ENCODE peak calls at places on chromosomes 16 and 17, in seven cellular contexts. X is fibroblast of mammary gland, C is heart right ventricle, N is IMR-90, A is LNCaP clone FGC, V is upper lobe of right lung, U is thyroid gland. K is an unnamed sample.

GRCh38 chr16:65119905-65120341 is 1.9 kb downstream of the CDH11 start:
- DNase-seq in X (peak; percentile 62), C (no peak), N (peak; percentile 76), A (no peak), V (no peak), U (no peak), K (peak; percentile 81)

GRCh38 chr17:17320911-17321220 is 17.7 kb downstream of the NT5M start:
- DNase-seq in X (no peak), C (no peak), N (no peak), A (no peak), V (peak; percentile 28), U (no peak), K (no peak)

GRCh38 chr17:77602062-77602746 is 356.3 kb upstream of the TNRC6C start:
- DNase-seq in X (peak; percentile 71), C (peak; percentile 68), N (peak; percentile 29), A (no peak), V (peak; percentile 55), U (peak; percentile 32), K (peak; percentile 65)

GRCh38 chr16:69859105-69859969 is 91.8 kb upstream of the CLEC18A start:
- DNase-seq in X (no peak), C (peak; percentile 24), N (no peak), A (no peak), V (no peak), U (peak; percentile 57), K (peak; percentile 16)

GRCh38 chr16:4140652-4141051 is 24.4 kb upstream of the ADCY9 start:
- DNase-seq in X (peak; percentile 44), C (no peak), N (peak; percentile 63), A (no peak), V (no peak), U (peak; percentile 42), K (peak; percentile 69)

GRCh38 chr16:70805787-70806186 is 4.8 kb upstream of the VAC14 start:
- DNase-seq in X (peak; percentile 90), C (no peak), N (peak; percentile 91), A (no peak), V (no peak), U (no peak), K (peak; percentile 38)

GRCh38 chr17:7097940-7098339 is 16.7 kb downstream of the ASGR2 start:
- DNase-seq in X (no peak), C (no peak), N (peak; percentile 7), A (no peak), V (no peak), U (no peak), K (no peak)

GRCh38 chr17:62611767-62612166 is 15.7 kb upstream of the MRC2 start:
- DNase-seq in X (no peak), C (no peak), N (no peak), A (no peak), V (no peak), U (no peak), K (no peak)

GRCh38 chr16:28876016-28876659 is 2.1 kb upstream of the ATP2A1 start:
- DNase-seq in X (no peak), C (no peak), N (no peak), A (no peak), V (no peak), U (no peak), K (no peak)

GRCh38 chr17:71118039-71118438 is 948.7 kb downstream of the KCNJ2 start:
- DNase-seq in X (peak; percentile 7), C (no peak), N (peak; percentile 18), A (no peak), V (no peak), U (peak; percentile 3), K (peak; percentile 26)

GRCh38 chr16:14151256-14152030 is 80.3 kb downstream of the MRTFB start:
- DNase-seq in X (peak; percentile 70), C (no peak), N (no peak), A (no peak), V (no peak), U (no peak), K (peak; percentile 43)

GRCh38 chr17:72193395-72194106 is 72.7 kb downstream of the SOX9 start:
- DNase-seq in X (peak; percentile 60), C (peak; percentile 58), N (peak; percentile 69), A (no peak), V (no peak), U (no peak), K (peak; percentile 10)

GRCh38 chr16:11949527-11949926 is 7.7 kb upstream of the NPIPB2 start:
- DNase-seq in X (peak; percentile 63), C (no peak), N (peak; percentile 47), A (no peak), V (peak; percentile 68), U (peak; percentile 68), K (peak; percentile 49)

GRCh38 chr17:42521666-42522262 is 14.3 kb upstream of the NAGLU start:
- DNase-seq in X (no peak), C (no peak), N (no peak), A (no peak), V (no peak), U (no peak), K (no peak)

GRCh38 chr17:64005734-64006167 is 7.6 kb downstream of the PRR29 start:
- DNase-seq in X (no peak), C (no peak), N (no peak), A (peak; percentile 8), V (no peak), U (peak; percentile 81), K (no peak)

GRCh38 chr17:6374271-6374691 is 60.6 kb downstream of the AIPL1 start:
- DNase-seq in X (no peak), C (no peak), N (peak; percentile 13), A (peak; percentile 3), V (no peak), U (no peak), K (no peak)

GRCh38 chr16:27154573-27155521 is 48.5 kb upstream of the KDM8 start:
- DNase-seq in X (peak; percentile 39), C (peak; percentile 71), N (peak; percentile 21), A (no peak), V (peak; percentile 80), U (peak; percentile 32), K (peak; percentile 23)

GRCh38 chr16:80804061-80804450 is 342 bp downstream of the CDYL2 start:
- DNase-seq in X (peak; percentile 31), C (peak; percentile 59), N (peak; percentile 46), A (no peak), V (peak; percentile 85), U (peak; percentile 45), K (peak; percentile 52)

GRCh38 chr16:12426122-12426521 is 377.6 kb downstream of the CPPED1 start:
- DNase-seq in X (peak; percentile 40), C (no peak), N (peak; percentile 26), A (no peak), V (no peak), U (no peak), K (peak; percentile 38)

GRCh38 chr16:31112711-31113419 is 4.6 kb upstream of the KAT8 start:
- DNase-seq in X (no peak), C (no peak), N (no peak), A (no peak), V (no peak), U (no peak), K (no peak)

GRCh38 chr16:17365591-17366298 is 105.0 kb downstream of the XYLT1 start:
- DNase-seq in X (peak; percentile 72), C (no peak), N (no peak), A (no peak), V (no peak), U (peak; percentile 46), K (no peak)

GRCh38 chr16:67269766-67270165 is 9.6 kb upstream of the PLEKHG4 start:
- DNase-seq in X (peak; percentile 91), C (no peak), N (no peak), A (no peak), V (no peak), U (no peak), K (no peak)

GRCh38 chr16:29674188-29674587 is 4.8 kb upstream of the QPRT start:
- DNase-seq in X (peak; percentile 55), C (peak; percentile 38), N (peak; percentile 40), A (no peak), V (peak; percentile 73), U (peak; percentile 57), K (peak; percentile 59)

DNA sequence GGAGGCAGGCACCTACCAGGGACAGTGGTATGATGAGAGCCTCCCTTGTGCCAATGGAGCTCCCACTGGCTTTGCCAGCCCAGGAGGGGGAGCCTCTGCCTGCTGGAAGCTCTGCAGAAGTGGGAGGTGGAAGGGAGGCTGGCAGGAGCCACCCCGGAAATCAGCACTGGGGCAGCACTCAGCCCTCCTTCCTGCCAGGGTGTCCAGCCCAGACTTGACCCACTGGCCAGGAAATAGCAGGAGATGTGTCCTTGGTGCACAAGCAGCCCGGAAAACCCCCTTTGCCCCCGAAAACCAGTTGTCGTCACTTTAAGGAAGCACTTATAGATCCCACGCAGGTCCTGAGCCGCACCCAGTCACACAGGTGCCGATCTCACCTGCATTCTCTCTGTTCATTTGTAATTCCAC is 49.3 kb upstream of the CACNG4 start:
- DNase-seq in X (no peak), C (no peak), N (no peak), A (peak; percentile 15), V (no peak), U (peak; percentile 15), K (peak; percentile 4)
- TF ChIP-seq CTCF in X (no peak), C (no peak), N (peak; percentile 36), A (peak; percentile 58), V (peak; percentile 19), U (no peak), K (peak; percentile 29)

GRCh38 chr17:47810200-47810821 is 11.3 kb downstream of the OSBPL7 start:
- DNase-seq in X (peak; percentile 94), C (no peak), N (peak; percentile 87), A (peak; percentile 64), V (peak; percentile 73), U (peak; percentile 61), K (peak; percentile 90)
- H3K4me3 ChIP-seq in X (no peak overlapping the region), C (no peak overlapping the region), N (no peak overlapping the region), A (no peak overlapping the region), V (no peak overlapping the region), U (no peak overlapping the region), K (no peak overlapping the region)

GRCh38 chr16:21101631-21102420 is 48.8 kb downstream of the DNAH3 start:
- DNase-seq in X (peak; percentile 31), C (peak; percentile 36), N (peak; percentile 20), A (no peak), V (no peak), U (peak; percentile 13), K (peak; percentile 23)
- TF ChIP-seq CTCF in X (peak; percentile 52), C (peak; percentile 43), N (peak; percentile 45), A (peak; percentile 54), V (peak; percentile 27), U (no peak), K (peak; percentile 47)

DNA sequence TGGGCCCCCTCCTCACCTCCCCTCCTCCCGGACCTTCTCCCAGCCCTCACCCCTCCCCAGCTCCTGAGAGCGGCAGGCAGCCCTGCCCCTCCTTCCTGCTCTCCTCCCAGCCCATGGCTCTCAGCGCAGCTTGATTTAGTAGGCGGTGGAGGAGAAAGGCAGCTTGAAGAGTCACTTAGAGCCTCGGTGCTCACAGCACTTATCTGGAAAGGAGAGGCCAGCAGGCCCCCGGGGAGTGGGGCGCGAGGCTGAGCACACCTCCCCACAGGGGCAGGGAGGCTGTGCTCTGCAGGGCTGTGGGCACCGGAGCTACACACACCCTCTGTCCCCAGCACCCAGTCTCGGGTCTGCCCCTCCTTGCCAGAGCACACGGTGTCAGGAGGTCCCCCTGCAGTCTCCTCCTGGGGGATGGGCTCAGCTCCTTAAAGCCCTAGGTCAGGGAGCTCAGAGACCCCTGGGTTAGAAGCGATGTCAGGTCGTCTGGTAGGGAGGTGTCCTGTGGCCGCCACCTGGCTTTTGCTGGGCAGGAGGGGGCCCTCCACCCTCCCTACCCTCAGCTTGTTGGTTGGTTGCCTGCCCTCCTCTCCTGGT is 151.2 kb upstream of the GSE1 start:
- DNase-seq in X (peak; percentile 46), C (peak; percentile 33), N (peak; percentile 50), A (no peak), V (peak; percentile 82), U (peak; percentile 90), K (peak; percentile 49)
- H3K4me3 ChIP-seq in X (no peak overlapping the region), C (peak overlapping the region; percentile 43), N (no peak overlapping the region), A (no peak overlapping the region), V (peak overlapping the region; percentile 41), U (no peak overlapping the region), K (peak overlapping the region; percentile 36)

K was measured in fibroblast of villous mesenchyme.